ENCODE peak calls at places on chromosome 10, in nine cellular contexts. F is NCI-H2171 treated with DMSO at 0.1 percent for 48 hours; M is activated CD4-positive, alpha-beta T cell treated with anti-CD3 and anti-CD28 coated beads, Interleukin-2, amount 50 U/mL, for 1 hour; C is ovary; B is GM12891; J is GM03348; S is kidney; Q is dermis blood vessel endothelial cell; W is heart left ventricle. G is an unnamed sample.

GRCh38 chr10:50635286-50635685 is 11.5 kb upstream of the SGMS1 start:
- DNase-seq in M (no peak), S (no peak), Q (no peak), J (peak; percentile 33), C (no peak), W (no peak), F (no peak), B (no peak), G (no peak)

GRCh38 chr10:79488303-79488702 is 24.0 kb upstream of the EIF5AL1 start:
- DNase-seq in Q (peak; percentile 23), M (no peak), S (peak; percentile 90), B (no peak), F (no peak), W (peak; percentile 76), J (peak; percentile 95), C (peak; percentile 72), G (peak; percentile 83)

GRCh38 chr10:47207280-47207613 is 92.8 kb upstream of the GDF10 start:
- DNase-seq in B (no peak), C (no peak), M (no peak), S (no peak), J (no peak), W (no peak), F (no peak), Q (no peak), G (peak; percentile 54)

GRCh38 chr10:129467346-129468119 is 492 bp downstream of the MGMT start:
- DNase-seq in C (no peak), B (no peak), Q (peak; percentile 54), M (no peak), S (no peak), W (no peak), F (no peak), J (peak; percentile 30), G (no peak)

GRCh38 chr10:97852277-97852676 is 2.6 kb downstream of the GOLGA7B start:
- DNase-seq in J (no peak), W (no peak), S (no peak), C (no peak), M (no peak), F (no peak), Q (no peak), B (no peak), G (no peak)

GRCh38 chr10:73873843-73874215 is 526 bp downstream of the CAMK2G start:
- DNase-seq in J (peak; percentile 60), C (no peak), S (peak; percentile 86), Q (no peak), F (no peak), B (no peak), W (no peak), M (no peak), G (no peak)

GRCh38 chr10:28219241-28219640 is 83.6 kb downstream of the MPP7 start:
- DNase-seq in B (no peak), C (no peak), F (no peak), S (no peak), J (peak; percentile 33), M (no peak), W (no peak), Q (no peak), G (no peak)

GRCh38 chr10:110356628-110357245 is 52.0 kb upstream of the SMNDC1 start:
- DNase-seq in C (peak; percentile 21), Q (peak; percentile 85), B (peak; percentile 61), S (peak; percentile 95), W (peak; percentile 51), F (no peak), J (no peak), M (peak; percentile 57), G (peak; percentile 54)